ENCODE peak calls at places on chromosomes 2 and 18, in seven cellular contexts. One of them, this sample, is unnamed.

GRCh38 chr2:26706616-26707473 is 14.3 kb downstream of the KCNK3 start:
- DNase-seq in heart left ventricle: peak; percentile 33
- DNase-seq in MM.1S: no peak
- DNase-seq in iPS DF 6.9: no peak
- DNase-seq in body of pancreas: peak; percentile 50
- DNase-seq in Peyer's patch: no peak
- DNase-seq in heart right ventricle: no peak
- DNase-seq in this sample: peak; percentile 76

GRCh38 chr2:147649963-147650362 is 194.9 kb upstream of the ACVR2A start:
- DNase-seq in heart right ventricle: no peak
- DNase-seq in body of pancreas: no peak
- DNase-seq in heart left ventricle: no peak
- DNase-seq in iPS DF 6.9: no peak
- DNase-seq in MM.1S: no peak
- DNase-seq in Peyer's patch: no peak
- DNase-seq in this sample: no peak

GRCh38 chr2:43317194-43317593 is 90.8 kb upstream of the ZFP36L2 start:
- DNase-seq in body of pancreas: no peak
- DNase-seq in heart left ventricle: no peak
- DNase-seq in Peyer's patch: no peak
- DNase-seq in iPS DF 6.9: no peak
- DNase-seq in heart right ventricle: no peak
- DNase-seq in MM.1S: no peak
- DNase-seq in this sample: no peak

GRCh38 chr2:150491943-150492342 is 4.5 kb upstream of the RND3 start:
- DNase-seq in heart right ventricle: no peak
- DNase-seq in body of pancreas: no peak
- DNase-seq in Peyer's patch: no peak
- DNase-seq in MM.1S: no peak
- DNase-seq in heart left ventricle: no peak
- DNase-seq in iPS DF 6.9: no peak
- DNase-seq in this sample: no peak

GRCh38 chr2:227447606-227448005 is 24.4 kb upstream of the AGFG1 start:
- DNase-seq in heart left ventricle: no peak
- DNase-seq in MM.1S: no peak
- DNase-seq in iPS DF 6.9: no peak
- DNase-seq in Peyer's patch: no peak
- DNase-seq in heart right ventricle: no peak
- DNase-seq in body of pancreas: no peak
- DNase-seq in this sample: no peak

GRCh38 chr2:9145752-9146430 is 60.7 kb upstream of the ASAP2 start:
- DNase-seq in iPS DF 6.9: no peak
- DNase-seq in MM.1S: no peak
- DNase-seq in Peyer's patch: no peak
- DNase-seq in heart left ventricle: no peak
- DNase-seq in body of pancreas: no peak
- DNase-seq in heart right ventricle: no peak
- DNase-seq in this sample: peak; percentile 70

GRCh38 chr2:193476171-193476800 is 1281.6 kb upstream of the TMEFF2 start:
- DNase-seq in MM.1S: no peak
- DNase-seq in iPS DF 6.9: no peak
- DNase-seq in heart right ventricle: no peak
- DNase-seq in body of pancreas: no peak
- DNase-seq in heart left ventricle: no peak
- DNase-seq in Peyer's patch: no peak
- DNase-seq in this sample: no peak

GRCh38 chr2:165794520-165794882 is 454 bp upstream of the GALNT3 start:
- DNase-seq in heart left ventricle: peak; percentile 12
- DNase-seq in iPS DF 6.9: no peak
- DNase-seq in body of pancreas: peak; percentile 62
- DNase-seq in Peyer's patch: peak; percentile 74
- DNase-seq in MM.1S: peak; percentile 93
- DNase-seq in heart right ventricle: peak; percentile 8
- DNase-seq in this sample: peak; percentile 34

GRCh38 chr2:17845806-17846205 is 29.5 kb downstream of the MSGN1 start:
- DNase-seq in body of pancreas: no peak
- DNase-seq in iPS DF 6.9: no peak
- DNase-seq in Peyer's patch: no peak
- DNase-seq in heart right ventricle: no peak
- DNase-seq in MM.1S: no peak
- DNase-seq in heart left ventricle: no peak
- DNase-seq in this sample: no peak

GRCh38 chr2:179550849-179551248 is 286.2 kb upstream of the SESTD1 start:
- DNase-seq in heart left ventricle: no peak
- DNase-seq in heart right ventricle: no peak
- DNase-seq in Peyer's patch: no peak
- DNase-seq in body of pancreas: no peak
- DNase-seq in iPS DF 6.9: no peak
- DNase-seq in MM.1S: no peak
- DNase-seq in this sample: no peak

GRCh38 chr2:102357975-102358374 is 2.4 kb downstream of the IL18R1 start:
- DNase-seq in heart right ventricle: no peak
- DNase-seq in body of pancreas: no peak
- DNase-seq in Peyer's patch: no peak
- DNase-seq in iPS DF 6.9: no peak
- DNase-seq in MM.1S: no peak
- DNase-seq in heart left ventricle: no peak
- DNase-seq in this sample: no peak

GRCh38 chr2:141109633-141110032 is 1021.2 kb downstream of the LRP1B start:
- DNase-seq in body of pancreas: no peak
- DNase-seq in MM.1S: no peak
- DNase-seq in Peyer's patch: no peak
- DNase-seq in heart right ventricle: no peak
- DNase-seq in iPS DF 6.9: no peak
- DNase-seq in heart left ventricle: no peak
- DNase-seq in this sample: no peak

GRCh38 chr2:19772981-19773380 is 128.8 kb downstream of the TTC32 start:
- DNase-seq in MM.1S: no peak
- DNase-seq in heart right ventricle: no peak
- DNase-seq in iPS DF 6.9: no peak
- DNase-seq in body of pancreas: no peak
- DNase-seq in Peyer's patch: no peak
- DNase-seq in heart left ventricle: no peak
- DNase-seq in this sample: no peak

GRCh38 chr2:67872481-67872880 is 190.3 kb downstream of the C1D start:
- DNase-seq in iPS DF 6.9: no peak
- DNase-seq in body of pancreas: no peak
- DNase-seq in heart right ventricle: no peak
- DNase-seq in heart left ventricle: no peak
- DNase-seq in Peyer's patch: no peak
- DNase-seq in MM.1S: no peak
- DNase-seq in this sample: no peak
- H3K4me1 ChIP-seq in iPS DF 6.9: no peaks in the 10 kb centered on the region
- H3K4me1 ChIP-seq in body of pancreas: no peaks in the 10 kb centered on the region
- H3K4me1 ChIP-seq in heart right ventricle: no peaks in the 10 kb centered on the region
- H3K4me1 ChIP-seq in heart left ventricle: no peaks in the 10 kb centered on the region
- H3K4me1 ChIP-seq in Peyer's patch: no peaks in the 10 kb centered on the region
- H3K4me1 ChIP-seq in MM.1S: no peaks in the 10 kb centered on the region
- H3K4me1 ChIP-seq in this sample: no peaks in the 10 kb centered on the region

DNA sequence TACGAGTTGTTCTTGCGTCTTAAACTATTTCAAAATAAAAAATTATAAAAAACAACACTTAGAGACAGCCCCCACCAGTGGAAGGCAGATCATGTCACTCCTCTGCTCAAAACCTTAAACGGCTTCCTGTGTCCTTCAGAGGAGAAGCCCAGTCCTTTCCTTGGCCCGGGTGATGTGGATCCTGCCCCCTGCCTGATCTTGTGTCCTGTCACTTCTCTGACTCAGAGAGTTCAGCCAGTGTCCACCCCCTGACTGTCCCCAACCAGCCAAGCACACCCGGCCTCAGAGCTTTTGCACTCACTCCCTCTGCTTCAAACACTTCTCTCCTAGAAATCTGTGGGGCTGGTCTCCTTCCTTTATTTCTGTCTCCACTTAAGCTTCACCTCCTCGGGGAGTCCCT is 35.4 kb downstream of the TOGARAM2 start:
- DNase-seq in iPS DF 6.9: no peak
- DNase-seq in Peyer's patch: no peak
- DNase-seq in body of pancreas: peak; percentile 31
- DNase-seq in heart right ventricle: peak; percentile 48
- DNase-seq in heart left ventricle: no peak
- DNase-seq in MM.1S: no peak
- DNase-seq in this sample: no peak
- H3K4me1 ChIP-seq in iPS DF 6.9: no peaks in the 10 kb centered on the region
- H3K4me1 ChIP-seq in Peyer's patch: peaks cover 12% of the 10 kb centered on the region
- H3K4me1 ChIP-seq in body of pancreas: peaks cover 16% of the 10 kb centered on the region
- H3K4me1 ChIP-seq in heart right ventricle: peaks cover 11% of the 10 kb centered on the region
- H3K4me1 ChIP-seq in heart left ventricle: peaks cover 41% of the 10 kb centered on the region
- H3K4me1 ChIP-seq in MM.1S: no peaks in the 10 kb centered on the region
- H3K4me1 ChIP-seq in this sample: peaks cover 34% of the 10 kb centered on the region

DNA sequence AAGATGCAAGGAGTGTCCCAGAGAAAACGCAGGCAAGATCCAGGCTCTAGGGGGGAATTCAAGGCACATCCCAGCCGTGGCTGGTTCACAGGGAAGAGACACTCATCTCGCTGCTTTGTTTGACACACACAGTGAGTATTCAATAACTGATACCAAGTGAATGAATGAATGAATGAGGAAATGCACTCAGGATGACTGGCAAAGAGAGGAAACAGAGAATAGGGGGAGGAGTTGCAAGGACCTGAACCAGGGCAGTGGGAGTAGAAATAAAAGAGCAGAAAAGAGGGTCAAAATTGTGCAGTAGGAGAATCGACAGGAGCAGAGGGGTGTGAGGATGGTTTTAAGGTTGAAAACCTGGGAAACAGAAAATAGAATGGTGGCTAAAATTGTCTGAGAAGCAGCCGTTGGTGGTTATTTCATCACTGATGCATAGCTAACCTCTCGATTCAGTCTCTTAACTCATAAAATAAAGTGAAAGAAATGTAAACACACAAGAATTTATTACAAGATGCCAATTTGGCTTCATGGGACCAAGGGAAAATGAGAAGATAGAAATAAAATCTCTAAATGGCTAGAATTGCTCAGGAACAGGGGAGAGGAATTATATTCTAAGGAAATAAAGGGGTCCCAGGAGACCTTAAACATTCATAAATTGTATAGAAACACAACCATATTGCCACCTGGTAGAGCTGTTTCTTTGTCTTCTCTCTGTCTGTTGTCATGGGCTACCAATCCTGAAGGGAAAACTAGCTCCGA is 63.9 kb upstream of the PHLPP1 start:
- DNase-seq in iPS DF 6.9: no peak
- DNase-seq in heart left ventricle: no peak
- DNase-seq in MM.1S: no peak
- DNase-seq in body of pancreas: no peak
- DNase-seq in Peyer's patch: no peak
- DNase-seq in heart right ventricle: no peak
- DNase-seq in this sample: no peak
- H3K4me1 ChIP-seq in iPS DF 6.9: no peaks in the 10 kb centered on the region
- H3K4me1 ChIP-seq in heart left ventricle: no peaks in the 10 kb centered on the region
- H3K4me1 ChIP-seq in MM.1S: no peaks in the 10 kb centered on the region
- H3K4me1 ChIP-seq in body of pancreas: no peaks in the 10 kb centered on the region
- H3K4me1 ChIP-seq in Peyer's patch: no peaks in the 10 kb centered on the region
- H3K4me1 ChIP-seq in heart right ventricle: no peaks in the 10 kb centered on the region
- H3K4me1 ChIP-seq in this sample: no peaks in the 10 kb centered on the region

GRCh38 chr18:58227361-58227930 is 183.4 kb downstream of the NEDD4L start:
- DNase-seq in Peyer's patch: no peak
- DNase-seq in heart left ventricle: no peak
- DNase-seq in body of pancreas: no peak
- DNase-seq in heart right ventricle: no peak
- DNase-seq in MM.1S: no peak
- DNase-seq in iPS DF 6.9: no peak
- DNase-seq in this sample: no peak

GRCh38 chr18:58228176-58228575 is 184.2 kb downstream of the NEDD4L start:
- DNase-seq in body of pancreas: no peak
- DNase-seq in Peyer's patch: no peak
- DNase-seq in iPS DF 6.9: no peak
- DNase-seq in heart left ventricle: no peak
- DNase-seq in MM.1S: no peak
- DNase-seq in heart right ventricle: peak; percentile 14
- DNase-seq in this sample: no peak

GRCh38 chr18:58224425-58224750 is 180.4 kb downstream of the NEDD4L start:
- DNase-seq in heart right ventricle: no peak
- DNase-seq in MM.1S: no peak
- DNase-seq in Peyer's patch: no peak
- DNase-seq in heart left ventricle: no peak
- DNase-seq in body of pancreas: no peak
- DNase-seq in iPS DF 6.9: no peak
- DNase-seq in this sample: no peak

GRCh38 chr18:58225101-58225500 is 181.1 kb downstream of the NEDD4L start:
- DNase-seq in iPS DF 6.9: no peak
- DNase-seq in heart right ventricle: no peak
- DNase-seq in Peyer's patch: no peak
- DNase-seq in body of pancreas: no peak
- DNase-seq in heart left ventricle: no peak
- DNase-seq in MM.1S: no peak
- DNase-seq in this sample: no peak

GRCh38 chr18:58226476-58226875 is 182.4 kb downstream of the NEDD4L start:
- DNase-seq in heart left ventricle: no peak
- DNase-seq in body of pancreas: no peak
- DNase-seq in iPS DF 6.9: no peak
- DNase-seq in MM.1S: no peak
- DNase-seq in heart right ventricle: no peak
- DNase-seq in Peyer's patch: no peak
- DNase-seq in this sample: no peak
- H3K4me1 ChIP-seq in heart left ventricle: peaks cover 21% of the 10 kb centered on the region
- H3K4me1 ChIP-seq in body of pancreas: peaks cover 89% of the 10 kb centered on the region
- H3K4me1 ChIP-seq in iPS DF 6.9: peaks cover 12% of the 10 kb centered on the region
- H3K4me1 ChIP-seq in MM.1S: peaks cover 7% of the 10 kb centered on the region
- H3K4me1 ChIP-seq in heart right ventricle: peaks cover 5% of the 10 kb centered on the region
- H3K4me1 ChIP-seq in Peyer's patch: no peaks in the 10 kb centered on the region
- H3K4me1 ChIP-seq in this sample: no peaks in the 10 kb centered on the region